ENCODE peak calls at places on chromosomes 5 and 9, in nine cellular contexts. One of them, this sample, is unnamed.

GRCh38 chr9:98365227-98365669 is 109.8 kb upstream of the TBC1D2 start:
- DNase-seq in iris pigment epithelial cell: peak; percentile 68
- DNase-seq in stimulated activated CD4-positive, alpha-beta T cell treated with anti-CD3 and anti-CD28 coated beads, Interleukin-1b, Interleukin-23, amount 100 ng/mL, for 48 hours: peak; percentile 7
- DNase-seq in stomach: no peak
- DNase-seq in HEK293T: no peak
- DNase-seq in activated CD4-positive, alpha-beta T cell treated with anti-CD3 and anti-CD28 coated beads for 24 hours: peak; percentile 4
- DNase-seq in Kasumi-1: peak; percentile 6
- DNase-seq in sciatic nerve: no peak
- DNase-seq in IMR-90: peak; percentile 55
- DNase-seq in this sample: no peak

GRCh38 chr5:174185506-174185905 is 140.0 kb downstream of the NSG2 start:
- DNase-seq in activated CD4-positive, alpha-beta T cell treated with anti-CD3 and anti-CD28 coated beads for 24 hours: no peak
- DNase-seq in IMR-90: no peak
- DNase-seq in stomach: no peak
- DNase-seq in iris pigment epithelial cell: no peak
- DNase-seq in HEK293T: no peak
- DNase-seq in Kasumi-1: no peak
- DNase-seq in sciatic nerve: peak; percentile 19
- DNase-seq in stimulated activated CD4-positive, alpha-beta T cell treated with anti-CD3 and anti-CD28 coated beads, Interleukin-1b, Interleukin-23, amount 100 ng/mL, for 48 hours: no peak
- DNase-seq in this sample: no peak

GRCh38 chr9:115289757-115290208 is 171.8 kb upstream of the TNC start:
- DNase-seq in IMR-90: peak; percentile 83
- DNase-seq in iris pigment epithelial cell: peak; percentile 84
- DNase-seq in sciatic nerve: no peak
- DNase-seq in activated CD4-positive, alpha-beta T cell treated with anti-CD3 and anti-CD28 coated beads for 24 hours: no peak
- DNase-seq in Kasumi-1: no peak
- DNase-seq in stimulated activated CD4-positive, alpha-beta T cell treated with anti-CD3 and anti-CD28 coated beads, Interleukin-1b, Interleukin-23, amount 100 ng/mL, for 48 hours: no peak
- DNase-seq in HEK293T: no peak
- DNase-seq in stomach: no peak
- DNase-seq in this sample: no peak

GRCh38 chr5:77437194-77437593 is 54.9 kb downstream of the WDR41 start:
- DNase-seq in stomach: no peak
- DNase-seq in activated CD4-positive, alpha-beta T cell treated with anti-CD3 and anti-CD28 coated beads for 24 hours: no peak
- DNase-seq in Kasumi-1: no peak
- DNase-seq in stimulated activated CD4-positive, alpha-beta T cell treated with anti-CD3 and anti-CD28 coated beads, Interleukin-1b, Interleukin-23, amount 100 ng/mL, for 48 hours: no peak
- DNase-seq in HEK293T: no peak
- DNase-seq in iris pigment epithelial cell: no peak
- DNase-seq in IMR-90: no peak
- DNase-seq in sciatic nerve: no peak
- DNase-seq in this sample: no peak

GRCh38 chr5:171957591-171958251 is 48.7 kb downstream of the FBXW11 start:
- DNase-seq in stimulated activated CD4-positive, alpha-beta T cell treated with anti-CD3 and anti-CD28 coated beads, Interleukin-1b, Interleukin-23, amount 100 ng/mL, for 48 hours: peak; percentile 77
- DNase-seq in sciatic nerve: no peak
- DNase-seq in activated CD4-positive, alpha-beta T cell treated with anti-CD3 and anti-CD28 coated beads for 24 hours: peak; percentile 47
- DNase-seq in HEK293T: no peak
- DNase-seq in stomach: no peak
- DNase-seq in IMR-90: no peak
- DNase-seq in iris pigment epithelial cell: no peak
- DNase-seq in Kasumi-1: peak; percentile 67
- DNase-seq in this sample: no peak

GRCh38 chr5:35339616-35340100 is 109.4 kb upstream of the PRLR start:
- DNase-seq in stimulated activated CD4-positive, alpha-beta T cell treated with anti-CD3 and anti-CD28 coated beads, Interleukin-1b, Interleukin-23, amount 100 ng/mL, for 48 hours: no peak
- DNase-seq in HEK293T: no peak
- DNase-seq in Kasumi-1: no peak
- DNase-seq in IMR-90: no peak
- DNase-seq in sciatic nerve: no peak
- DNase-seq in activated CD4-positive, alpha-beta T cell treated with anti-CD3 and anti-CD28 coated beads for 24 hours: no peak
- DNase-seq in iris pigment epithelial cell: no peak
- DNase-seq in stomach: no peak
- DNase-seq in this sample: no peak

GRCh38 chr5:95870105-95870672 is 47.7 kb upstream of the GLRX start:
- DNase-seq in Kasumi-1: peak; percentile 43
- DNase-seq in stomach: no peak
- DNase-seq in HEK293T: no peak
- DNase-seq in activated CD4-positive, alpha-beta T cell treated with anti-CD3 and anti-CD28 coated beads for 24 hours: peak; percentile 42
- DNase-seq in iris pigment epithelial cell: peak; percentile 83
- DNase-seq in stimulated activated CD4-positive, alpha-beta T cell treated with anti-CD3 and anti-CD28 coated beads, Interleukin-1b, Interleukin-23, amount 100 ng/mL, for 48 hours: peak; percentile 77
- DNase-seq in IMR-90: peak; percentile 87
- DNase-seq in sciatic nerve: no peak
- DNase-seq in this sample: no peak

GRCh38 chr9:32431940-32432555 is 47.6 kb downstream of the ACO1 start:
- DNase-seq in stimulated activated CD4-positive, alpha-beta T cell treated with anti-CD3 and anti-CD28 coated beads, Interleukin-1b, Interleukin-23, amount 100 ng/mL, for 48 hours: peak; percentile 17
- DNase-seq in stomach: peak; percentile 61
- DNase-seq in sciatic nerve: peak; percentile 67
- DNase-seq in iris pigment epithelial cell: peak; percentile 53
- DNase-seq in Kasumi-1: no peak
- DNase-seq in activated CD4-positive, alpha-beta T cell treated with anti-CD3 and anti-CD28 coated beads for 24 hours: peak; percentile 4
- DNase-seq in IMR-90: peak; percentile 64
- DNase-seq in HEK293T: peak; percentile 47
- DNase-seq in this sample: no peak

GRCh38 chr9:33170464-33171156 is 3.5 kb upstream of the B4GALT1 start:
- DNase-seq in IMR-90: no peak
- DNase-seq in stimulated activated CD4-positive, alpha-beta T cell treated with anti-CD3 and anti-CD28 coated beads, Interleukin-1b, Interleukin-23, amount 100 ng/mL, for 48 hours: peak; percentile 58
- DNase-seq in sciatic nerve: peak; percentile 68
- DNase-seq in activated CD4-positive, alpha-beta T cell treated with anti-CD3 and anti-CD28 coated beads for 24 hours: no peak
- DNase-seq in HEK293T: no peak
- DNase-seq in stomach: peak; percentile 38
- DNase-seq in iris pigment epithelial cell: no peak
- DNase-seq in Kasumi-1: peak; percentile 47
- DNase-seq in this sample: peak; percentile 77

GRCh38 chr9:93577940-93578682 is 1.7 kb downstream of the PHF2 start:
- DNase-seq in stimulated activated CD4-positive, alpha-beta T cell treated with anti-CD3 and anti-CD28 coated beads, Interleukin-1b, Interleukin-23, amount 100 ng/mL, for 48 hours: no peak
- DNase-seq in iris pigment epithelial cell: no peak
- DNase-seq in stomach: peak; percentile 26
- DNase-seq in activated CD4-positive, alpha-beta T cell treated with anti-CD3 and anti-CD28 coated beads for 24 hours: no peak
- DNase-seq in sciatic nerve: no peak
- DNase-seq in HEK293T: no peak
- DNase-seq in IMR-90: no peak
- DNase-seq in Kasumi-1: no peak
- DNase-seq in this sample: no peak

GRCh38 chr5:113806250-113806649 is 292.8 kb downstream of the YTHDC2 start:
- DNase-seq in iris pigment epithelial cell: peak; percentile 31
- DNase-seq in stomach: no peak
- DNase-seq in sciatic nerve: no peak
- DNase-seq in HEK293T: no peak
- DNase-seq in Kasumi-1: peak; percentile 19
- DNase-seq in activated CD4-positive, alpha-beta T cell treated with anti-CD3 and anti-CD28 coated beads for 24 hours: no peak
- DNase-seq in stimulated activated CD4-positive, alpha-beta T cell treated with anti-CD3 and anti-CD28 coated beads, Interleukin-1b, Interleukin-23, amount 100 ng/mL, for 48 hours: no peak
- DNase-seq in IMR-90: peak; percentile 34
- DNase-seq in this sample: no peak

GRCh38 chr5:119435436-119436132 is 16.7 kb upstream of the HSD17B4 start:
- DNase-seq in iris pigment epithelial cell: peak; percentile 65
- DNase-seq in Kasumi-1: peak; percentile 65
- DNase-seq in sciatic nerve: peak; percentile 72
- DNase-seq in IMR-90: peak; percentile 52
- DNase-seq in HEK293T: peak; percentile 58
- DNase-seq in stomach: peak; percentile 79
- DNase-seq in stimulated activated CD4-positive, alpha-beta T cell treated with anti-CD3 and anti-CD28 coated beads, Interleukin-1b, Interleukin-23, amount 100 ng/mL, for 48 hours: peak; percentile 67
- DNase-seq in activated CD4-positive, alpha-beta T cell treated with anti-CD3 and anti-CD28 coated beads for 24 hours: peak; percentile 59
- DNase-seq in this sample: peak; percentile 90

GRCh38 chr9:35954942-35955546 is 2.9 kb downstream of the OR2S2 start:
- DNase-seq in stomach: peak; percentile 64
- DNase-seq in iris pigment epithelial cell: peak; percentile 84
- DNase-seq in HEK293T: peak; percentile 74
- DNase-seq in sciatic nerve: no peak
- DNase-seq in Kasumi-1: peak; percentile 84
- DNase-seq in IMR-90: peak; percentile 90
- DNase-seq in activated CD4-positive, alpha-beta T cell treated with anti-CD3 and anti-CD28 coated beads for 24 hours: no peak
- DNase-seq in stimulated activated CD4-positive, alpha-beta T cell treated with anti-CD3 and anti-CD28 coated beads, Interleukin-1b, Interleukin-23, amount 100 ng/mL, for 48 hours: peak; percentile 51
- DNase-seq in this sample: no peak

GRCh38 chr5:173574983-173575382 is 41.5 kb downstream of the BOD1 start:
- DNase-seq in sciatic nerve: no peak
- DNase-seq in Kasumi-1: no peak
- DNase-seq in iris pigment epithelial cell: no peak
- DNase-seq in HEK293T: no peak
- DNase-seq in IMR-90: no peak
- DNase-seq in stimulated activated CD4-positive, alpha-beta T cell treated with anti-CD3 and anti-CD28 coated beads, Interleukin-1b, Interleukin-23, amount 100 ng/mL, for 48 hours: no peak
- DNase-seq in activated CD4-positive, alpha-beta T cell treated with anti-CD3 and anti-CD28 coated beads for 24 hours: no peak
- DNase-seq in stomach: no peak
- DNase-seq in this sample: no peak

GRCh38 chr9:35942286-35942685 is 15.7 kb downstream of the OR2S2 start:
- DNase-seq in stomach: no peak
- DNase-seq in activated CD4-positive, alpha-beta T cell treated with anti-CD3 and anti-CD28 coated beads for 24 hours: no peak
- DNase-seq in HEK293T: no peak
- DNase-seq in IMR-90: no peak
- DNase-seq in Kasumi-1: no peak
- DNase-seq in sciatic nerve: no peak
- DNase-seq in stimulated activated CD4-positive, alpha-beta T cell treated with anti-CD3 and anti-CD28 coated beads, Interleukin-1b, Interleukin-23, amount 100 ng/mL, for 48 hours: no peak
- DNase-seq in iris pigment epithelial cell: no peak
- DNase-seq in this sample: no peak

GRCh38 chr9:4923580-4924544 is 61.2 kb upstream of the JAK2 start:
- DNase-seq in IMR-90: peak; percentile 44
- DNase-seq in stimulated activated CD4-positive, alpha-beta T cell treated with anti-CD3 and anti-CD28 coated beads, Interleukin-1b, Interleukin-23, amount 100 ng/mL, for 48 hours: no peak
- DNase-seq in HEK293T: peak; percentile 22
- DNase-seq in Kasumi-1: peak; percentile 15
- DNase-seq in sciatic nerve: no peak
- DNase-seq in iris pigment epithelial cell: peak; percentile 43
- DNase-seq in stomach: no peak
- DNase-seq in activated CD4-positive, alpha-beta T cell treated with anti-CD3 and anti-CD28 coated beads for 24 hours: no peak
- DNase-seq in this sample: no peak